ENCODE peak calls at places on chromosomes 7 and 10, in four cellular contexts. I is stimulated activated CD8-positive, alpha-beta memory T cell treated with anti-CD3 and anti-CD28 coated beads, Interleukin-7, amount 100 ng/mL, for 4 hours; S is GOT3; H is activated naive CD4-positive, alpha-beta T cell treated with anti-CD3 and anti-CD28 coated beads for 36 hours. Y is an unnamed sample.

GRCh38 chr10:73908853-73909611 is 1.9 kb upstream of the PLAU start:
- DNase-seq in S (no peak), I (peak; percentile 80), H (peak; percentile 86), Y (peak; percentile 35)

GRCh38 chr7:144834516-144835165 is 1.2 kb downstream of the TPK1 start:
- DNase-seq in S (no peak), H (peak; percentile 58), I (no peak), Y (peak; percentile 52)

GRCh38 chr10:118843647-118844265 is 89.0 kb upstream of the CACUL1 start:
- DNase-seq in I (no peak), H (no peak), S (no peak), Y (no peak)

GRCh38 chr10:97640868-97641811 is 669 bp downstream of the PI4K2A start:
- DNase-seq in I (peak; percentile 6), S (no peak), H (peak; percentile 42), Y (peak; percentile 13)

GRCh38 chr10:105769248-105770184 is 1128.4 kb downstream of the SORCS3 start:
- DNase-seq in S (no peak), H (no peak), I (no peak), Y (no peak)

GRCh38 chr7:108045154-108045553 is 42.2 kb upstream of the LAMB1 start:
- DNase-seq in S (no peak), I (no peak), H (no peak), Y (no peak)

GRCh38 chr10:43225787-43226153 is 41.1 kb downstream of the RASGEF1A start:
- DNase-seq in H (peak; percentile 14), I (peak; percentile 62), S (no peak), Y (no peak)

GRCh38 chr10:75613685-75614587 is 182.5 kb downstream of the LRMDA start:
- DNase-seq in I (no peak), S (no peak), H (no peak), Y (no peak)

GRCh38 chr10:42111076-42111475 is 527.3 kb downstream of the ZNF33B start:
- DNase-seq in S (no peak), I (no peak), H (no peak), Y (no peak)

GRCh38 chr10:103584216-103585010 is 90.9 kb downstream of the NEURL1 start:
- DNase-seq in H (peak; percentile 55), I (peak; percentile 73), S (no peak), Y (peak; percentile 60)

GRCh38 chr7:130988443-130988842 is 254.4 kb upstream of the KLF14 start:
- DNase-seq in I (no peak), S (no peak), H (peak; percentile 57), Y (peak; percentile 70)

GRCh38 chr10:47295411-47295810 is 4.6 kb upstream of the GDF10 start:
- DNase-seq in S (no peak), I (no peak), H (no peak), Y (no peak)

GRCh38 chr10:132548869-132549268 is 11.3 kb downstream of the INPP5A start:
- DNase-seq in S (no peak), H (no peak), I (no peak), Y (no peak)

GRCh38 chr7:150876817-150877526 is 24.7 kb downstream of the AOC1 start:
- DNase-seq in H (peak; percentile 64), S (no peak), I (peak; percentile 26), Y (peak; percentile 70)

GRCh38 chr10:8392216-8392615 is 337.7 kb downstream of the GATA3 start:
- DNase-seq in I (no peak), H (no peak), S (no peak), Y (no peak)

GRCh38 chr7:114952296-114952695 is 30.4 kb downstream of the MDFIC start:
- DNase-seq in S (no peak), H (no peak), I (no peak), Y (no peak)

GRCh38 chr10:28935061-28935460 is 257.7 kb downstream of the BAMBI start:
- DNase-seq in S (no peak), H (no peak), I (no peak), Y (no peak)

GRCh38 chr7:42235734-42236133 is 1.3 kb downstream of the GLI3 start:
- DNase-seq in S (no peak), I (no peak), H (no peak), Y (no peak)

GRCh38 chr10:130261306-130261705 is 125.1 kb downstream of the GLRX3 start:
- DNase-seq in S (no peak), I (no peak), H (no peak), Y (no peak)

GRCh38 chr10:119284679-119285096 is 77.3 kb downstream of the GRK5 start:
- DNase-seq in I (no peak), H (no peak), S (no peak), Y (no peak)

GRCh38 chr7:80467069-80467468 is 44.8 kb downstream of the GNAT3 start:
- DNase-seq in H (no peak), I (no peak), S (no peak), Y (no peak)

GRCh38 chr7:121330053-121330833 is 1.4 kb downstream of the WNT16 start:
- DNase-seq in I (no peak), H (no peak), S (no peak), Y (no peak)

GRCh38 chr7:75938921-75939320 is 24.0 kb downstream of the POR start:
- DNase-seq in I (no peak), H (no peak), S (no peak), Y (no peak)

GRCh38 chr7:43135129-43135528 is 22.7 kb downstream of the HECW1 start:
- DNase-seq in S (no peak), H (no peak), I (no peak), Y (no peak)

GRCh38 chr7:44111759-44112158 is 7.6 kb downstream of the AEBP1 start:
- DNase-seq in I (no peak), H (no peak), S (no peak), Y (no peak)

GRCh38 chr7:134777470-134777869 is 2.0 kb upstream of the CALD1 start:
- DNase-seq in H (no peak), I (no peak), S (no peak), Y (no peak)

GRCh38 chr7:44819292-44819691 is 22.8 kb downstream of the PPIA start:
- DNase-seq in I (no peak), S (no peak), H (no peak), Y (no peak)

GRCh38 chr10:119642556-119643111 is 8.5 kb upstream of the BAG3 start:
- DNase-seq in I (no peak), S (no peak), H (no peak), Y (peak; percentile 65)

GRCh38 chr7:159104188-159105030 is 40.3 kb downstream of the VIPR2 start:
- DNase-seq in H (no peak), S (no peak), I (no peak), Y (no peak)

GRCh38 chr10:110225756-110226554 is 18.6 kb downstream of the MXI1 start:
- DNase-seq in H (peak; percentile 93), S (peak; percentile 65), I (peak; percentile 86), Y (peak; percentile 90)